ENCODE peak calls at places on chromosomes 7 and 10, in six cellular contexts. D is H1, Z is GM12891, O is GM12878, V is SK-N-SH, E is K562. I is an unnamed sample.
A peak's percentile ranks its signal among the peaks of the same experiment; 100 is the strongest.

GRCh38 chr10:74640134-74640533 is 186.3 kb upstream of the KAT6B start:
- DNase-seq in D (no peak), Z (no peak), O (peak; percentile 31), V (no peak), E (no peak), I (no peak)

GRCh38 chr7:28083159-28083997 is 97.2 kb downstream of the JAZF1 start:
- DNase-seq in D (no peak), Z (no peak), O (no peak), V (no peak), E (no peak), I (no peak)

GRCh38 chr7:28329616-28330373 is 82.5 kb upstream of the CREB5 start:
- DNase-seq in D (no peak), Z (no peak), O (no peak), V (no peak), E (no peak), I (no peak)

GRCh38 chr10:43294241-43294658 is 27.4 kb upstream of the RASGEF1A start:
- DNase-seq in D (no peak), Z (no peak), O (no peak), V (no peak), E (no peak), I (no peak)

GRCh38 chr7:19920200-19920599 is 146.8 kb upstream of the TMEM196 start:
- DNase-seq in D (no peak), Z (no peak), O (no peak), V (no peak), E (no peak), I (no peak)

GRCh38 chr7:36283711-36284130 is 105.9 kb upstream of the ANLN start:
- DNase-seq in D (no peak), Z (peak; percentile 34), O (no peak), V (no peak), E (no peak), I (no peak)

GRCh38 chr10:46541017-46541661 is 15.3 kb downstream of the GPRIN2 start:
- DNase-seq in D (peak; percentile 97), Z (no peak), O (no peak), V (peak; percentile 84), E (peak; percentile 94), I (no peak)

GRCh38 chr7:1483536-1484505 is 20.4 kb downstream of the INTS1 start:
- DNase-seq in D (no peak), Z (no peak), O (no peak), V (no peak), E (no peak), I (no peak)

GRCh38 chr7:16660702-16661464 is 14.9 kb downstream of the BZW2 start:
- DNase-seq in D (no peak), Z (no peak), O (no peak), V (no peak), E (no peak), I (peak; percentile 82)

GRCh38 chr10:79007037-79007842 is 61.5 kb upstream of the ZMIZ1 start:
- DNase-seq in D (no peak), Z (no peak), O (no peak), V (no peak), E (no peak), I (no peak)

GRCh38 chr10:98267069-98267893 is 713 bp downstream of the LOXL4 start:
- DNase-seq in D (no peak), Z (no peak), O (no peak), V (peak; percentile 49), E (no peak), I (no peak)

GRCh38 chr10:98266647-98267046 is 1.3 kb downstream of the LOXL4 start:
- DNase-seq in D (no peak), Z (no peak), O (no peak), V (no peak), E (no peak), I (no peak)

GRCh38 chr10:98268694-98269386 is 846 bp upstream of the LOXL4 start:
- DNase-seq in D (no peak), Z (peak; percentile 39), O (no peak), V (no peak), E (peak; percentile 35), I (peak; percentile 72)

GRCh38 chr10:98269435-98269912 is 1.5 kb upstream of the LOXL4 start:
- DNase-seq in D (no peak), Z (no peak), O (no peak), V (peak; percentile 56), E (peak; percentile 35), I (peak; percentile 83)

GRCh38 chr10:98267894-98268693 is at the start of gene LOXL4:
- DNase-seq in D (no peak), Z (peak; percentile 53), O (no peak), V (peak; percentile 89), E (peak; percentile 91), I (no peak)
- TF ChIP-seq TAF1 in D (no peak), Z (no peak), O (no peak), V (no peak), E (no peak), I (peak; percentile 35)

DNA sequence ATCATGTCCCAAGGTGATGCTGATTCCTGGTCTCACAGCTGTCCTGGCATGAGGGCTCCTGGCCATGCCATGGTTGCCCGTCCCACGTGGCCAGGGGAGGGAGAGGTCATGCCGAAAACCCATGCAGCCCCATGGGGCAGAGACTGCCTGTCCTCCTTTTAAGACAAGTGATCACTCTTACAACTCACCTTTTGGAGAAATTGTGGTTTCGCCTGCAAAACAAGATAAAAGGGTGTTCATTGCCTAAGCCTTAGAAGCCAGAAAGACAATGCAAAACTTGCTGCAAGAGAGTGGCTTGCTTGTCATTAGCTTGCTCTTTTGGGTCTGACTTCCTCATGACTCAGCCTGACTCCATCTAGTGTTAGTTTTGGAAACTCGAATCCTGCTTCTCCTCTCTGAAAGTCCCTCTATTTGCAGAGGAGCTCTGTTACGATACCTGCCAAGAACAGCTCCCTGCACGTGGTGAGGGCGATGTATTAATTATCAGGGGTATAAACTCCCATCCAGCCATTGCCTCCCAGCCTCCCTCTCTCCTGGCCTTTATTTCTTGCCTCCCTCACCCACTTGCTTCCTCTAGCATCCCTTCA is 26.7 kb downstream of the TMEM273 start:
- DNase-seq in D (no peak), Z (no peak), O (no peak), V (no peak), E (peak; percentile 56), I (no peak)
- TF ChIP-seq TAF1 in D (no peak), Z (no peak), O (no peak), V (no peak), E (no peak), I (no peak)

GRCh38 chr10:8043569-8044306 is 10.8 kb upstream of the GATA3 start:
- DNase-seq in D (peak; percentile 76), Z (no peak), O (no peak), V (peak; percentile 25), E (no peak), I (no peak)
- TF ChIP-seq TAF1 in D (no peak), Z (no peak), O (no peak), V (no peak), E (no peak), I (no peak)

DNA sequence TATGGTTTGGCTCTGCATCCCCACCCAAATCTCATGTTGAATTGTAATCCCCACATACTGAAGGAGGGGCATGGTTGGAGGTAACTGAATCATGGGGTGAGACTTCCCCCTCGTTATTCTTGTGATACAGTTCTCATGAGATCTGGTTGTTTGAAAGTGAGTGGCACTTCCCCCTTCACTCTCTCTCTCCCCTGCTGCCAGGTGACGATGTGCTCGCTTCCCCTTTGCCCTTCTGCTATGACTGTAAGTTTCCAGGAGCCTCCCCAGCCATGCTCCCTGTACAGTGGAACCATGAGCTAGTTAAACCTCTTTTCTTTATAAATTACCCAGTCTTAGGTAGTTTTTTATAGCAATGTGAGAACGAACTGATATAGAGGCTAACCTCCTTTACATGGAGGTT is 16.6 kb downstream of the PLPP4 start:
- DNase-seq in D (no peak), Z (no peak), O (peak; percentile 15), V (no peak), E (no peak), I (no peak)
- TF ChIP-seq TAF1 in D (no peak), Z (no peak), O (no peak), V (no peak), E (no peak), I (no peak)

GRCh38 chr7:39592586-39592985 is 26.4 kb downstream of the YAE1 start:
- DNase-seq in D (no peak), Z (no peak), O (no peak), V (no peak), E (no peak), I (no peak)
- TF ChIP-seq TAF1 in D (no peak), Z (no peak), O (no peak), V (no peak), E (no peak), I (no peak)

DNA sequence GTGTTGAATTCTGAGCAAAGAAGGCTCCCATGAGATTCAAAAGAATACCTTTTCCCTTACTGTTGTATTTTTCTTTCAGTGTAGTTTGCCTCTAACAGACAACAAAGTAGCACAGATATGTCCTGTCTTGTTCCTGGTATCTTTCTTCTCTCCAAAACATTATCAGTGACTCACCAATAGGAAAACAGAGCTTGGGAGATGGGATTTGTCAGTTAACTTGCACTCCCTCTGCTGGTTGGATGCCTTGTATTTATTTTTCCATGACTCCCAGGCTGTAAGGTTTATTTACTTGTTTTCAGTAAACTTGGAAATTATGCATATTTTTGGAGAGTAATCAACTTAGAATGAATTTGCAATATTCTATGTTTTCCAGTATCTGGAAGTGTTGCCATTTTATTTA is 129.7 kb downstream of the SAMD9 start:
- DNase-seq in D (no peak), Z (no peak), O (no peak), V (peak; percentile 34), E (peak; percentile 36), I (peak; percentile 54)
- TF ChIP-seq TAF1 in D (no peak), Z (no peak), O (no peak), V (no peak), E (no peak), I (no peak)